ENCODE peak calls at places on chromosomes 4 and X, in nine cellular contexts. E is BE2C, A is tibial nerve, D is BJ, K is foreskin fibroblast, M is NB4, Y is A549, B is endodermal cell, N is HFF-Myc. J is an unnamed sample.

GRCh38 chr4:140037353-140038030 is 116.5 kb downstream of the MAML3 start:
- DNase-seq in N (no peak), D (peak; percentile 66), B (no peak), K (peak; percentile 90), A (no peak), M (no peak), Y (peak; percentile 93), E (no peak), J (peak; percentile 92)

GRCh38 chr4:164095313-164096110 is 601.0 kb downstream of the TMA16 start:
- DNase-seq in K (no peak), Y (no peak), A (no peak), B (no peak), E (no peak), D (no peak), N (no peak), M (no peak), J (no peak)

GRCh38 chr4:20883677-20884076 is 183.4 kb downstream of the PACRGL start:
- DNase-seq in E (peak; percentile 33), D (no peak), N (no peak), Y (no peak), K (no peak), A (no peak), M (no peak), B (no peak), J (no peak)

GRCh38 chrX:17616936-17617335 is 120.4 kb upstream of the SCML1 start:
- DNase-seq in Y (no peak), D (no peak), B (no peak), A (no peak), M (no peak), N (no peak), E (no peak), K (no peak), J (no peak)

GRCh38 chr4:53055716-53056413 is 193.7 kb downstream of the RASL11B start:
- DNase-seq in K (peak; percentile 4), N (no peak), Y (no peak), A (no peak), E (no peak), B (no peak), M (no peak), D (no peak), J (no peak)

GRCh38 chr4:38190717-38191178 is 230.6 kb downstream of the PTTG2 start:
- DNase-seq in B (no peak), K (peak; percentile 91), M (no peak), N (peak; percentile 36), D (peak; percentile 20), E (no peak), A (no peak), Y (no peak), J (peak; percentile 60)

GRCh38 chr4:117096462-117096861 is 11.1 kb upstream of the TRAM1L1 start:
- DNase-seq in M (no peak), Y (no peak), A (no peak), E (no peak), N (no peak), B (no peak), K (no peak), D (no peak), J (no peak)

GRCh38 chrX:7286461-7286860 is 138.5 kb upstream of the PUDP start:
- DNase-seq in N (no peak), E (no peak), D (no peak), K (no peak), M (no peak), B (no peak), A (no peak), Y (no peak), J (no peak)

GRCh38 chrX:154540897-154541535 is 5.6 kb downstream of the G6PD start:
- DNase-seq in B (no peak), Y (peak; percentile 77), D (no peak), N (no peak), M (no peak), E (no peak), A (no peak), K (no peak), J (no peak)

GRCh38 chrX:22399793-22400192 is 127.1 kb downstream of the CBLL2 start:
- DNase-seq in M (no peak), N (peak; percentile 4), A (no peak), D (no peak), E (no peak), Y (peak; percentile 48), K (peak; percentile 36), B (no peak), J (no peak)

GRCh38 chr4:55080174-55080865 is 45.1 kb downstream of the KDR start:
- DNase-seq in N (no peak), B (no peak), A (no peak), E (no peak), K (peak; percentile 63), Y (no peak), D (no peak), M (no peak), J (peak; percentile 4)

DNA sequence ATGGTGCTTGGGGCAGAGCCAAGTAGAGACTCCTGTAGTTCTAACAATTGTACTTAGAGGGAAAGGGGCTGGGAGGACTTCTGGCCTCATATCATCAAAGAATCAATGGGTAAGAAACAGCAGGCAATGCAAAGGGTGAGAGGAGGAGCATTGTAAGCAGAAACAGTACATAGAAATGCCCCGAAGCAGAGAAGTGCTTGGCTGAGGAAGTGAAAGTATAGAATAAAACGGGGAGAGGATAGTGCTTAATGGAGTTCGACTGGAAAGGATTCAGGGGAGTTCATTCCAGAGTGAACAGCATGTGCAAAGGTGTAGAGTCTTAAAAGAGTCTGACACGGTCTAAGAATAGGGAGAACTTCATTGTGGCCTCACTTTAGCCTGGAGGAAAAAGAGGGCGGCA is 103.0 kb downstream of the SYNPO2 start:
- DNase-seq in M (no peak), Y (no peak), K (no peak), N (no peak), D (no peak), B (no peak), A (no peak), E (no peak), J (no peak)
- TF ChIP-seq CTCF in M (no peak), Y (no peak), K (no peak), N (no peak), D (no peak), B (no peak), A (no peak), E (no peak), J (no peak)

DNA sequence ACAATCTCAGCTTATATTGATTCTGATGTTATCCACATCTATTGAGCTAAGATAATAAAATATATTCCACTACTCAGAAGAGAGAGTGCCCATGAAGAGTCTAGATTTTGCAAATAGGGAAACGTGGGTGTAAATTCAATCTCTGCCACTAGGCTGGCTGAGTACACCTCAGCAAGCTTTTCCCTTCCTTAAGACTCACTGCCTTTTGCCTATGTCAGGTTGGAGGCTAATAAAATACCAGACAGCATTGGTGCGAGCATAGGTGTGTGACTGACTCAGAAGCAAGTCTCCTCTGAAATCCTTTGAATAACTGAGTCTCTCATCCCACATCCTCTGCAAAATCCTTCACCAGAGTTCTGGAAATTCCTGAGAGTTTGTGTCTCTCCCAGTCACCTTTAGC is 405.4 kb upstream of the CPEB2 start:
- DNase-seq in Y (no peak), D (no peak), B (peak; percentile 51), E (no peak), A (no peak), M (no peak), K (no peak), N (no peak), J (no peak)
- TF ChIP-seq CTCF in Y (no peak), D (no peak), B (peak; percentile 67), E (no peak), A (no peak), M (peak; percentile 27), K (no peak), N (no peak), J (no peak)

DNA sequence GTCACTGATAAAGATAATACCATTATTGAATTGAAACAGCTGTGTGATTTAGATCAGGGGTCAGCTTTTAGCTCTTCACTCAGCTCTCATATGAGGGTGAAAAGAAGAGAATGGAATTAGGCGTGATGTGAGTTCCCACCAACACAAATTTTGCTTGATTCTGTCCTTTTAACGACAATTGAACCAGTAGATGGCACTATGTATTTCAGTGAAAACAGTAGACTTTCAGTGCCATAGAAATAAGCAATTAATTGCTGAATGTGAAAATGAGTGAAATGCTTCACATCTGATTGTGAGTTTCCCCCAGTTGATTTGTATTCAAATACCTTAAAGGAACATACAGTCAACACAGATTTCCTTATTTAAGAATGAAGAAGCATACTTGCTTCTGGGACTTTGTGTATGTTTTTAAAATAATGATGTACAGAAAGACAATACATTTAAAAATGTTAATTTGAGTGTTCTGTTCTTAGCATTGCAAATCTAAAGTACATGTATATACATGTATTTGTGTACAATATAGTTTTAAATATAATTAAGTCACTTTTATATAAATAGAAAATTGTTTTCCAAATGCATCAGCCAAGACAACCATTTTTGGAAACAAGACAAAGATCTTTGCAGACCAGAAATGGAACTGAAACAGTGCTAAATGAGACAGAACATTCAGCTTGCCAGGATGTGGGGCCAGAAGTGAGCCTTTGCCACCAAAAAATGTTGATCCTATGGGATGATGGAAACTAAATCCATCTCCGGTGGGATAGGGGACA is 178.8 kb downstream of the SNCA start:
- DNase-seq in D (no peak), M (peak; percentile 19), K (peak; percentile 63), A (no peak), Y (no peak), B (no peak), N (peak; percentile 16), E (no peak), J (peak; percentile 18)
- TF ChIP-seq CTCF in D (peak; percentile 49), M (no peak), K (peak; percentile 50), A (peak; percentile 47), Y (peak; percentile 41), B (peak; percentile 71), N (peak; percentile 28), E (peak; percentile 56), J (peak; percentile 78)

DNA sequence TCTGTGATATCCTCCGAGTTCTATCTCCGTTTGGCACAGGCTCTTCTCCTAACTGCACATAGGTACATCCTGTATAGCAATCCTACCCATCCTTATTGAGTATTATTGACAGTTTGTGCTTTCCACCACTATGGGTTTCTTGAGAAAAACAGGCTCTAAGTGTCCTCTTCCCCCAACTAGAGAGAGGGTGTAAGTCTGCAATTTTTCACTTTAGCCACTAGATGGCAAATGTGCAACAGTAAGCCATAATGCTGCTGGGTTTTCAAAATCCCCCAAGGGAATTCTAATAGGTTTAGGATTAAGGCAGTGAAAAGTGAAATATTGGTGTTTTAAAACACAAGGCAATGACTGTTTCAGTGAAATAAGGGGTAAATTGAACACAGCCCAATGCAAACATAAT is 239.1 kb upstream of the HTR2C start:
- DNase-seq in A (no peak), K (peak; percentile 9), Y (peak; percentile 25), D (no peak), N (no peak), M (peak; percentile 47), B (no peak), E (no peak), J (peak; percentile 15)
- TF ChIP-seq CTCF in A (peak; percentile 41), K (peak; percentile 51), Y (peak; percentile 46), D (peak; percentile 54), N (peak; percentile 36), M (peak; percentile 47), B (peak; percentile 91), E (peak; percentile 70), J (peak; percentile 74)

GRCh38 chr4:104907074-104907649 is 239.5 kb upstream of the TET2 start:
- DNase-seq in M (no peak), E (no peak), A (no peak), B (no peak), Y (no peak), N (no peak), D (no peak), K (no peak), J (no peak)
- TF ChIP-seq CTCF in M (no peak), E (no peak), A (no peak), B (no peak), Y (no peak), N (no peak), D (no peak), K (no peak), J (no peak)